ENCODE peak calls at places on chromosomes 4 and X, in five cellular contexts. One of them, this sample, is unnamed.

GRCh38 chr4:73487233-73487632 is 5.7 kb downstream of the AFM start:
- DNase-seq in endothelial cell of umbilical vein: no peak
- DNase-seq in right lobe of liver: no peak
- DNase-seq in glutamatergic neuron: no peak
- DNase-seq in endothelial cell: no peak
- DNase-seq in this sample: no peak

GRCh38 chrX:48689143-48689920 is 5.7 kb downstream of the WAS start:
- DNase-seq in endothelial cell of umbilical vein: no peak
- DNase-seq in right lobe of liver: no peak
- DNase-seq in glutamatergic neuron: no peak
- DNase-seq in endothelial cell: no peak
- DNase-seq in this sample: no peak

GRCh38 chr4:73075832-73076231 is 6.3 kb upstream of the COX18 start:
- DNase-seq in endothelial cell of umbilical vein: no peak
- DNase-seq in right lobe of liver: no peak
- DNase-seq in glutamatergic neuron: no peak
- DNase-seq in endothelial cell: no peak
- DNase-seq in this sample: no peak

GRCh38 chr4:100372432-100372831 is 145.4 kb downstream of the EMCN start:
- DNase-seq in endothelial cell of umbilical vein: no peak
- DNase-seq in right lobe of liver: no peak
- DNase-seq in glutamatergic neuron: no peak
- DNase-seq in endothelial cell: peak
- DNase-seq in this sample: peak

GRCh38 chr4:186414365-186414764 is 141.0 kb downstream of the MTNR1A start:
- DNase-seq in endothelial cell of umbilical vein: no peak
- DNase-seq in right lobe of liver: no peak
- DNase-seq in glutamatergic neuron: no peak
- DNase-seq in endothelial cell: no peak
- DNase-seq in this sample: no peak

GRCh38 chr4:10599574-10599973 is 85.0 kb downstream of the CLNK start:
- DNase-seq in endothelial cell of umbilical vein: no peak
- DNase-seq in right lobe of liver: no peak
- DNase-seq in glutamatergic neuron: no peak
- DNase-seq in endothelial cell: no peak
- DNase-seq in this sample: no peak

GRCh38 chrX:23061116-23061515 is 61.4 kb downstream of the DDX53 start:
- DNase-seq in endothelial cell of umbilical vein: no peak
- DNase-seq in right lobe of liver: no peak
- DNase-seq in glutamatergic neuron: no peak
- DNase-seq in endothelial cell: no peak
- DNase-seq in this sample: no peak

GRCh38 chr4:69049860-69050259 is 46.4 kb upstream of the UGT2B7 start:
- DNase-seq in endothelial cell of umbilical vein: no peak
- DNase-seq in right lobe of liver: no peak
- DNase-seq in glutamatergic neuron: no peak
- DNase-seq in endothelial cell: no peak
- DNase-seq in this sample: no peak

GRCh38 chr4:14309429-14309828 is 681.9 kb upstream of the BOD1L1 start:
- DNase-seq in endothelial cell of umbilical vein: no peak
- DNase-seq in right lobe of liver: no peak
- DNase-seq in glutamatergic neuron: no peak
- DNase-seq in endothelial cell: no peak
- DNase-seq in this sample: no peak

GRCh38 chrX:28010875-28011274 is 29.6 kb upstream of the DCAF8L1 start:
- DNase-seq in endothelial cell of umbilical vein: peak
- DNase-seq in right lobe of liver: no peak
- DNase-seq in glutamatergic neuron: no peak
- DNase-seq in endothelial cell: no peak
- DNase-seq in this sample: no peak

GRCh38 chr4:34183916-34184315 is 2060.4 kb downstream of the ARAP2 start:
- DNase-seq in endothelial cell of umbilical vein: no peak
- DNase-seq in right lobe of liver: no peak
- DNase-seq in glutamatergic neuron: no peak
- DNase-seq in endothelial cell: no peak
- DNase-seq in this sample: no peak

DNA sequence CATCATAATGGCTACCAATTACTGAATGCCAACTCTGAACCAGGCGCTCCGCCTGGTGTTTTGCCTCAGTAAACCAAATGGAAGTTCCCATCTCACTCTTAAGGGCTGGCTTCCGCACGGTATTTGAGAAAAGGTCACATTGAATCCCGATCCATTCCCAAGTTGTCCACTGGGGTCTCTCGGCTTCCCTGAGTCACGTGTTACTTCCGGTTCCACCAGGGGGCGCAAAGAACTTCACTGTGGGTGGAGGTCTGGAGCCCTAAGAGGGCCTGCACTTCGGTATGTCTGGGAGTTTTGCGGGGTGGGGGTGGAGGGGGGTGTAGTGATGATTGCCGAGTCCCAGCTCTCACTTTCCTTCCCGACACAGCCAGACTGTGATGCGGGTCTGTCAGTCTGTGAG is 13.4 kb upstream of the NHS start:
- DNase-seq in endothelial cell of umbilical vein: no peak
- DNase-seq in right lobe of liver: no peak
- DNase-seq in glutamatergic neuron: peak
- DNase-seq in endothelial cell: peak
- DNase-seq in this sample: peak
- TF ChIP-seq CTCF in endothelial cell of umbilical vein: peak
- TF ChIP-seq CTCF in right lobe of liver: no peak
- TF ChIP-seq CTCF in glutamatergic neuron: peak
- TF ChIP-seq CTCF in endothelial cell: peak
- TF ChIP-seq CTCF in this sample: peak

GRCh38 chr4:182185491-182185890 is 57.7 kb upstream of the TENM3 start:
- DNase-seq in endothelial cell of umbilical vein: no peak
- DNase-seq in right lobe of liver: no peak
- DNase-seq in glutamatergic neuron: no peak
- DNase-seq in endothelial cell: no peak
- DNase-seq in this sample: no peak
- TF ChIP-seq CTCF in endothelial cell of umbilical vein: no peak
- TF ChIP-seq CTCF in right lobe of liver: no peak
- TF ChIP-seq CTCF in glutamatergic neuron: no peak
- TF ChIP-seq CTCF in endothelial cell: no peak
- TF ChIP-seq CTCF in this sample: no peak

GRCh38 chr4:21046121-21046520 is 345.9 kb downstream of the PACRGL start:
- DNase-seq in endothelial cell of umbilical vein: no peak
- DNase-seq in right lobe of liver: no peak
- DNase-seq in glutamatergic neuron: no peak
- DNase-seq in endothelial cell: no peak
- DNase-seq in this sample: no peak
- TF ChIP-seq CTCF in endothelial cell of umbilical vein: no peak
- TF ChIP-seq CTCF in right lobe of liver: no peak
- TF ChIP-seq CTCF in glutamatergic neuron: no peak
- TF ChIP-seq CTCF in endothelial cell: no peak
- TF ChIP-seq CTCF in this sample: no peak

GRCh38 chr4:108314900-108315589 is 146.3 kb upstream of the LEF1 start:
- DNase-seq in endothelial cell of umbilical vein: no peak
- DNase-seq in right lobe of liver: no peak
- DNase-seq in glutamatergic neuron: no peak
- DNase-seq in endothelial cell: no peak
- DNase-seq in this sample: no peak
- TF ChIP-seq CTCF in endothelial cell of umbilical vein: no peak
- TF ChIP-seq CTCF in right lobe of liver: no peak
- TF ChIP-seq CTCF in glutamatergic neuron: no peak
- TF ChIP-seq CTCF in endothelial cell: no peak
- TF ChIP-seq CTCF in this sample: no peak

This sample was measured in nephron progenitor cell.